ENCODE peak calls at places on chromosomes 11 and 22, in six cellular contexts. D is IMR-90, X is neural progenitor cell, U is kidney, A is K562, Y is GM12878. S is an unnamed sample.
A peak's percentile ranks its signal among the peaks of the same experiment; 100 is the strongest.

GRCh38 chr11:111455291-111456085 is 56.7 kb downstream of the BTG4 start:
- DNase-seq in D (no peak), X (no peak), U (no peak), A (no peak), Y (no peak), S (no peak)

GRCh38 chr11:120179071-120179672 is 31.7 kb upstream of the OAF start:
- DNase-seq in D (no peak), X (no peak), U (peak; percentile 33), A (no peak), Y (no peak), S (no peak)

GRCh38 chr22:49863936-49864335 is 10.3 kb downstream of the ZBED4 start:
- DNase-seq in D (no peak), X (no peak), U (no peak), A (no peak), Y (no peak), S (no peak)

GRCh38 chr11:122733301-122733686 is 77.8 kb downstream of the UBASH3B start:
- DNase-seq in D (peak; percentile 92), X (no peak), U (no peak), A (no peak), Y (no peak), S (no peak)

GRCh38 chr22:19149047-19149883 is 827 bp downstream of the GSC2 start:
- DNase-seq in D (no peak), X (peak; percentile 67), U (no peak), A (no peak), Y (no peak), S (no peak)

GRCh38 chr22:17501679-17502285 is 61.5 kb upstream of the SLC25A18 start:
- DNase-seq in D (peak; percentile 66), X (peak; percentile 67), U (no peak), A (peak; percentile 57), Y (peak; percentile 57), S (peak; percentile 25)

GRCh38 chr11:2209900-2210321 is 38.3 kb upstream of the TH start:
- DNase-seq in D (no peak), X (no peak), U (no peak), A (peak; percentile 4), Y (no peak), S (no peak)

GRCh38 chr11:123473941-123474668 is 44.0 kb downstream of the GRAMD1B start:
- DNase-seq in D (peak; percentile 98), X (no peak), U (no peak), A (no peak), Y (no peak), S (no peak)

GRCh38 chr11:118290923-118291322 is 13.6 kb upstream of the CD3E start:
- DNase-seq in D (no peak), X (peak; percentile 49), U (no peak), A (no peak), Y (no peak), S (no peak)

GRCh38 chr22:36374603-36375024 is 13.2 kb downstream of the MYH9 start:
- DNase-seq in D (peak; percentile 77), X (no peak), U (peak; percentile 83), A (no peak), Y (no peak), S (no peak)

GRCh38 chr11:79466411-79466810 is 25.6 kb upstream of the TENM4 start:
- DNase-seq in D (peak; percentile 81), X (no peak), U (no peak), A (no peak), Y (no peak), S (no peak)

GRCh38 chr11:120181446-120181992 is 29.3 kb upstream of the OAF start:
- DNase-seq in D (no peak), X (no peak), U (peak; percentile 19), A (no peak), Y (no peak), S (no peak)

GRCh38 chr22:47176573-47177333 is 414.3 kb downstream of the TBC1D22A start:
- DNase-seq in D (no peak), X (no peak), U (peak; percentile 54), A (no peak), Y (no peak), S (no peak)

GRCh38 chr11:71500601-71501021 is 26.5 kb upstream of the KRTAP5-7 start:
- DNase-seq in D (no peak), X (no peak), U (no peak), A (no peak), Y (no peak), S (no peak)

GRCh38 chr22:45600791-45601730 is 70.6 kb upstream of the ATXN10 start:
- DNase-seq in D (peak; percentile 85), X (no peak), U (peak; percentile 70), A (no peak), Y (no peak), S (no peak)

GRCh38 chr11:133180201-133180600 is 352.1 kb downstream of the OPCML start:
- DNase-seq in D (no peak), X (no peak), U (no peak), A (no peak), Y (no peak), S (no peak)

GRCh38 chr11:20488352-20488751 is 100.8 kb downstream of the PRMT3 start:
- DNase-seq in D (no peak), X (no peak), U (no peak), A (no peak), Y (no peak), S (no peak)
- H3K9ac ChIP-seq in D (no peak overlapping the region), X (no peak overlapping the region), U (no peak overlapping the region), A (no peak overlapping the region), Y (no peak overlapping the region), S (no peak overlapping the region)

GRCh38 chr11:93196816-93197382 is 892 bp downstream of the SLC36A4 start:
- DNase-seq in D (peak; percentile 22), X (no peak), U (no peak), A (no peak), Y (no peak), S (no peak)
- TF ChIP-seq CTCF in D (peak; percentile 39), X (peak; percentile 52), U (no peak), A (peak; percentile 29), Y (peak; percentile 2), S (peak; percentile 44)

DNA sequence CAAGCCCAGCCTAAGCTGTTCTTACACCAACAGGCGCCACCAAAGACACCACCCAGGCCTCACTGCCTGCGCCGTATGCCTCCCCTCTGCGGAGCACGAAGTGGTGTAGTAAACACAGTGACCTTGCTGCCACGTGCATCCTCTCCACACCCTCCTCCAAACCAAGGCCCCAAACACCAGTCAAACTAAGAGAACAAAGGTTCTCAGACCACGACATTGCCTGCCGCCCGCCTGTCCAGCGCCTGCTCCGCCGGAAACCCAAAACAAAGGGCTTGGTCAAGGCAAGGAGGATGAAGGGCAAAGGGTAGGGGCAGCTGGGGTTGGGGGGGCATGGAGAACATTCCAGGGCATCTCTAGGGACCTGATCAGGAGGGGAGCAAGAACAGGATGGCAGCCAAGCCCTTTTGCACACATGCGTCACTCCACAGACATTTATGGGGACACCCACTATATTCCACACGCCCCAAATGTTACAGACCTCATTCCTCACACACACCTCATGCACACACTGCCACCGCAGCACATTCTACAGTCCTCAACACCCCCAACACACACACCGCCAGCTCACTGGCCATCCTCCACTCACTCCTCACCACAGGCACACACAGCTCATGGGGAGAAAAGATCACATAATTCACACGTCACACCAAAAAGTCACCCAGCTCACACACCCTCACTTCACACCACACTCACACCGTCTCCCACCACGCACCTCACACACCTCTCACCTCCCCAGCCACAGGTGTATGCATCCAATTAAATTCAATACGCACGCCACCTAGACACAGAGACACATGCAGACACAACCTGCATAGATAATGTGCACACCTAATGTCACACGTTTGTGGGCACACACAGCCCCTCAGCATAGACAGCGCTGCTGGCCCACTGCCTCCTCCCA is 34.5 kb downstream of the PDE2A start:
- DNase-seq in D (no peak), X (no peak), U (peak; percentile 79), A (no peak), Y (no peak), S (no peak)
- H3K9ac ChIP-seq in D (no peak overlapping the region), X (no peak overlapping the region), U (peak overlapping the region; percentile 30), A (no peak overlapping the region), Y (no peak overlapping the region), S (no peak overlapping the region)

GRCh38 chr11:128802358-128802981 is 64.6 kb downstream of the KCNJ1 start:
- DNase-seq in D (no peak), X (peak; percentile 68), U (no peak), A (peak; percentile 20), Y (no peak), S (no peak)
- TF ChIP-seq CTCF in D (peak; percentile 40), X (peak; percentile 68), U (peak; percentile 26), A (peak; percentile 34), Y (peak; percentile 35), S (peak; percentile 62)